ENCODE peak calls at places on chromosome 6, in five cellular contexts. One of them, this sample, is unnamed.

GRCh38 chr6:10030942-10031537 is 383.8 kb downstream of the TFAP2A start:
- DNase-seq in H1: no peak
- DNase-seq in H9: no peak
- DNase-seq in stomach: no peak
- DNase-seq in suprapubic skin: no peak
- DNase-seq in this sample: no peak

GRCh38 chr6:139779988-139780774 is 405.7 kb upstream of the CITED2 start:
- DNase-seq in H9: no peak
- DNase-seq in stomach: no peak
- DNase-seq in H1: no peak
- DNase-seq in suprapubic skin: no peak
- DNase-seq in this sample: no peak

GRCh38 chr6:21348462-21349195 is 244.9 kb upstream of the SOX4 start:
- DNase-seq in H1: peak; percentile 51
- DNase-seq in stomach: no peak
- DNase-seq in H9: peak; percentile 72
- DNase-seq in suprapubic skin: no peak
- DNase-seq in this sample: peak; percentile 67

GRCh38 chr6:159633196-159633595 is 59.8 kb downstream of the SOD2 start:
- DNase-seq in suprapubic skin: no peak
- DNase-seq in H9: no peak
- DNase-seq in stomach: no peak
- DNase-seq in H1: peak; percentile 47
- DNase-seq in this sample: no peak

GRCh38 chr6:121520337-121521163 is 85.1 kb downstream of the GJA1 start:
- DNase-seq in stomach: no peak
- DNase-seq in H9: no peak
- DNase-seq in H1: no peak
- DNase-seq in suprapubic skin: no peak
- DNase-seq in this sample: peak; percentile 44

GRCh38 chr6:118263929-118264486 is 284.1 kb upstream of the PLN start:
- DNase-seq in stomach: no peak
- DNase-seq in suprapubic skin: no peak
- DNase-seq in H1: no peak
- DNase-seq in H9: peak; percentile 44
- DNase-seq in this sample: peak; percentile 7

GRCh38 chr6:138517635-138518034 is 18.3 kb upstream of the NHSL1 start:
- DNase-seq in suprapubic skin: no peak
- DNase-seq in H1: peak; percentile 70
- DNase-seq in H9: peak; percentile 77
- DNase-seq in stomach: peak; percentile 57
- DNase-seq in this sample: peak; percentile 53

GRCh38 chr6:163386329-163386910 is 28.1 kb upstream of the QKI start:
- DNase-seq in H1: no peak
- DNase-seq in suprapubic skin: no peak
- DNase-seq in H9: no peak
- DNase-seq in stomach: no peak
- DNase-seq in this sample: no peak

GRCh38 chr6:31877651-31878161 is 1.1 kb downstream of the SLC44A4 start:
- DNase-seq in H9: peak; percentile 30
- DNase-seq in H1: no peak
- DNase-seq in stomach: peak; percentile 93
- DNase-seq in suprapubic skin: no peak
- DNase-seq in this sample: no peak

GRCh38 chr6:167141667-167142432 is 15.9 kb downstream of the GPR31 start:
- DNase-seq in H1: peak; percentile 79
- DNase-seq in suprapubic skin: no peak
- DNase-seq in stomach: peak; percentile 65
- DNase-seq in H9: peak; percentile 75
- DNase-seq in this sample: peak; percentile 19

GRCh38 chr6:95094751-95095150 is 482.6 kb upstream of the MANEA start:
- DNase-seq in suprapubic skin: no peak
- DNase-seq in stomach: no peak
- DNase-seq in H9: no peak
- DNase-seq in H1: no peak
- DNase-seq in this sample: no peak

GRCh38 chr6:31736768-31737314 is 511 bp upstream of the CLIC1 start:
- DNase-seq in suprapubic skin: no peak
- DNase-seq in H9: peak; percentile 41
- DNase-seq in stomach: no peak
- DNase-seq in H1: no peak
- DNase-seq in this sample: no peak

GRCh38 chr6:34189806-34190503 is 44.1 kb upstream of the GRM4 start:
- DNase-seq in H9: no peak
- DNase-seq in H1: no peak
- DNase-seq in stomach: no peak
- DNase-seq in suprapubic skin: peak; percentile 63
- DNase-seq in this sample: no peak

GRCh38 chr6:136959471-136959891 is 37.4 kb downstream of the SLC35D3 start:
- DNase-seq in H9: peak; percentile 79
- DNase-seq in stomach: peak; percentile 34
- DNase-seq in suprapubic skin: no peak
- DNase-seq in H1: peak; percentile 65
- DNase-seq in this sample: no peak

GRCh38 chr6:119384444-119384843 is 34.9 kb upstream of the MAN1A1 start:
- DNase-seq in H9: no peak
- DNase-seq in suprapubic skin: no peak
- DNase-seq in stomach: no peak
- DNase-seq in H1: no peak
- DNase-seq in this sample: peak; percentile 5

GRCh38 chr6:125750692-125751333 is 1.4 kb downstream of the HEY2 start:
- DNase-seq in stomach: no peak
- DNase-seq in suprapubic skin: no peak
- DNase-seq in H1: no peak
- DNase-seq in H9: no peak
- DNase-seq in this sample: no peak

GRCh38 chr6:112971651-112972050 is 624.5 kb downstream of the RFPL4B start:
- DNase-seq in suprapubic skin: no peak
- DNase-seq in H9: no peak
- DNase-seq in stomach: no peak
- DNase-seq in H1: no peak
- DNase-seq in this sample: no peak

GRCh38 chr6:18823782-18824386 is 436.7 kb downstream of the RNF144B start:
- DNase-seq in H9: peak; percentile 67
- DNase-seq in suprapubic skin: no peak
- DNase-seq in H1: peak; percentile 90
- DNase-seq in stomach: no peak
- DNase-seq in this sample: peak; percentile 23

GRCh38 chr6:156686940-156687874 is 90.0 kb upstream of the ARID1B start:
- DNase-seq in H9: peak; percentile 61
- DNase-seq in H1: peak; percentile 79
- DNase-seq in suprapubic skin: peak; percentile 94
- DNase-seq in stomach: peak; percentile 91
- DNase-seq in this sample: peak; percentile 84

GRCh38 chr6:3764516-3765333 is 13.2 kb upstream of the PXDC1 start:
- DNase-seq in H1: no peak
- DNase-seq in H9: no peak
- DNase-seq in suprapubic skin: peak; percentile 28
- DNase-seq in stomach: no peak
- DNase-seq in this sample: no peak

GRCh38 chr6:151445482-151445881 is 6.4 kb downstream of the RMND1 start:
- DNase-seq in H1: no peak
- DNase-seq in stomach: no peak
- DNase-seq in suprapubic skin: no peak
- DNase-seq in H9: no peak
- DNase-seq in this sample: no peak

GRCh38 chr6:1762203-1762602 is 152.5 kb downstream of the FOXC1 start:
- DNase-seq in H1: no peak
- DNase-seq in suprapubic skin: no peak
- DNase-seq in stomach: peak; percentile 70
- DNase-seq in H9: no peak
- DNase-seq in this sample: peak; percentile 31

GRCh38 chr6:8193541-8193940 is 91.2 kb upstream of the EEF1E1 start:
- DNase-seq in suprapubic skin: no peak
- DNase-seq in stomach: no peak
- DNase-seq in H1: no peak
- DNase-seq in H9: no peak
- DNase-seq in this sample: no peak

GRCh38 chr6:127299522-127300240 is 33.0 kb downstream of the RNF146 start:
- DNase-seq in H9: no peak
- DNase-seq in stomach: no peak
- DNase-seq in suprapubic skin: no peak
- DNase-seq in H1: no peak
- DNase-seq in this sample: no peak

GRCh38 chr6:131262060-131262459 is 126.8 kb downstream of the AKAP7 start:
- DNase-seq in stomach: no peak
- DNase-seq in suprapubic skin: no peak
- DNase-seq in H1: no peak
- DNase-seq in H9: no peak
- DNase-seq in this sample: no peak

GRCh38 chr6:1759877-1760276 is 150.2 kb downstream of the FOXC1 start:
- DNase-seq in H9: no peak
- DNase-seq in H1: no peak
- DNase-seq in stomach: no peak
- DNase-seq in suprapubic skin: no peak
- DNase-seq in this sample: no peak

GRCh38 chr6:103215835-103216234 is 1643.9 kb downstream of the HACE1 start:
- DNase-seq in H1: no peak
- DNase-seq in stomach: no peak
- DNase-seq in H9: no peak
- DNase-seq in suprapubic skin: no peak
- DNase-seq in this sample: peak; percentile 50

GRCh38 chr6:167736486-167737204 is 90.1 kb upstream of the AFDN start:
- DNase-seq in suprapubic skin: no peak
- DNase-seq in stomach: peak; percentile 21
- DNase-seq in H1: no peak
- DNase-seq in H9: no peak
- DNase-seq in this sample: no peak

GRCh38 chr6:113464959-113465358 is 392.2 kb upstream of the MARCKS start:
- DNase-seq in stomach: no peak
- DNase-seq in H9: no peak
- DNase-seq in suprapubic skin: no peak
- DNase-seq in H1: no peak
- DNase-seq in this sample: peak; percentile 14

GRCh38 chr6:165059032-165059431 is 250.4 kb downstream of the C6orf118 start:
- DNase-seq in H9: no peak
- DNase-seq in H1: no peak
- DNase-seq in suprapubic skin: no peak
- DNase-seq in stomach: no peak
- DNase-seq in this sample: no peak

GRCh38 chr6:139334791-139335446 is 39.5 kb downstream of the CITED2 start:
- DNase-seq in suprapubic skin: no peak
- DNase-seq in H1: no peak
- DNase-seq in H9: no peak
- DNase-seq in stomach: no peak
- DNase-seq in this sample: no peak

GRCh38 chr6:10424005-10424404 is 9.1 kb upstream of the TFAP2A start:
- DNase-seq in suprapubic skin: no peak
- DNase-seq in H9: no peak
- DNase-seq in stomach: no peak
- DNase-seq in H1: peak; percentile 50
- DNase-seq in this sample: no peak

GRCh38 chr6:390914-391558 is 516 bp upstream of the IRF4 start:
- DNase-seq in suprapubic skin: no peak
- DNase-seq in H9: peak; percentile 71
- DNase-seq in stomach: no peak
- DNase-seq in H1: peak; percentile 77
- DNase-seq in this sample: no peak
- H3K27me3 ChIP-seq in suprapubic skin: peaks cover 88% of the 10 kb centered on the region
- H3K27me3 ChIP-seq in H9: peaks cover 33% of the 10 kb centered on the region
- H3K27me3 ChIP-seq in stomach: peaks cover 64% of the 10 kb centered on the region
- H3K27me3 ChIP-seq in H1: peaks cover 67% of the 10 kb centered on the region
- H3K27me3 ChIP-seq in this sample: peaks cover 35% of the 10 kb centered on the region

GRCh38 chr6:37555040-37555781 is 55.5 kb upstream of the CCDC167 start:
- DNase-seq in suprapubic skin: no peak
- DNase-seq in H9: no peak
- DNase-seq in H1: no peak
- DNase-seq in stomach: no peak
- DNase-seq in this sample: no peak
- H3K27me3 ChIP-seq in suprapubic skin: peaks cover 46% of the 10 kb centered on the region
- H3K27me3 ChIP-seq in H9: no peaks in the 10 kb centered on the region
- H3K27me3 ChIP-seq in H1: peaks cover 5% of the 10 kb centered on the region
- H3K27me3 ChIP-seq in stomach: peaks cover 21% of the 10 kb centered on the region
- H3K27me3 ChIP-seq in this sample: no peaks in the 10 kb centered on the region

GRCh38 chr6:37691904-37692806 is 5.5 kb downstream of the MDGA1 start:
- DNase-seq in stomach: peak; percentile 81
- DNase-seq in H9: peak; percentile 89
- DNase-seq in suprapubic skin: peak; percentile 85
- DNase-seq in H1: peak; percentile 96
- DNase-seq in this sample: peak; percentile 60
- H3K27me3 ChIP-seq in stomach: peaks cover 34% of the 10 kb centered on the region
- H3K27me3 ChIP-seq in H9: peaks cover 45% of the 10 kb centered on the region
- H3K27me3 ChIP-seq in suprapubic skin: peaks cover 45% of the 10 kb centered on the region
- H3K27me3 ChIP-seq in H1: peaks cover 49% of the 10 kb centered on the region
- H3K27me3 ChIP-seq in this sample: no peaks in the 10 kb centered on the region

GRCh38 chr6:410555-411395 is 19.2 kb downstream of the IRF4 start:
- DNase-seq in H9: no peak
- DNase-seq in stomach: no peak
- DNase-seq in H1: no peak
- DNase-seq in suprapubic skin: no peak
- DNase-seq in this sample: no peak
- H3K27me3 ChIP-seq in H9: no peaks in the 10 kb centered on the region
- H3K27me3 ChIP-seq in stomach: no peaks in the 10 kb centered on the region
- H3K27me3 ChIP-seq in H1: no peaks in the 10 kb centered on the region
- H3K27me3 ChIP-seq in suprapubic skin: peaks cover 13% of the 10 kb centered on the region
- H3K27me3 ChIP-seq in this sample: peaks cover 4% of the 10 kb centered on the region

GRCh38 chr6:133891814-133892443 is 3.0 kb downstream of the TCF21 start:
- DNase-seq in H1: no peak
- DNase-seq in stomach: no peak
- DNase-seq in H9: no peak
- DNase-seq in suprapubic skin: no peak
- DNase-seq in this sample: no peak
- H3K27me3 ChIP-seq in H1: peaks cover 96% of the 10 kb centered on the region
- H3K27me3 ChIP-seq in stomach: peaks cover 76% of the 10 kb centered on the region
- H3K27me3 ChIP-seq in H9: peaks cover 73% of the 10 kb centered on the region
- H3K27me3 ChIP-seq in suprapubic skin: peaks cover 96% of the 10 kb centered on the region
- H3K27me3 ChIP-seq in this sample: no peaks in the 10 kb centered on the region